ENCODE peak calls at places on chromosomes 12 and 14, in nine cellular contexts. R is heart left ventricle, T is iPS DF 6.9, W is NCI-H1105, J is RWPE1, Q is NCI-H2171 treated with DMSO at 0.1 percent for 48 hours, D is cardiac fibroblast, Z is SW480, U is NCI-H748 treated with DMSO at 0.1 percent for 48 hours. I is an unnamed sample.
A peak's percentile ranks its signal among the peaks of the same experiment; 100 is the strongest.

GRCh38 chr12:2373307-2373706 is 320.5 kb downstream of the CACNA1C start:
- DNase-seq in U (no peak), Q (no peak), D (no peak), R (no peak), J (no peak), T (no peak), W (no peak), Z (no peak), I (no peak)

GRCh38 chr12:55188974-55189556 is 31.8 kb upstream of the OR10A7 start:
- DNase-seq in J (peak; percentile 53), Q (peak; percentile 77), Z (peak; percentile 81), W (peak; percentile 21), D (peak; percentile 89), T (peak; percentile 68), U (peak; percentile 85), R (no peak), I (peak; percentile 72)

GRCh38 chr12:65998536-65999530 is 131.7 kb downstream of the LLPH start:
- DNase-seq in Z (no peak), U (no peak), D (peak; percentile 27), R (no peak), J (no peak), T (no peak), Q (no peak), W (no peak), I (no peak)

GRCh38 chr12:52277486-52278245 is 3.2 kb downstream of the KRT86 start:
- DNase-seq in D (no peak), Z (peak; percentile 62), J (no peak), T (no peak), W (no peak), Q (no peak), U (no peak), R (no peak), I (peak; percentile 21)

GRCh38 chr12:58393152-58393551 is 451.8 kb downstream of the ATP23 start:
- DNase-seq in W (no peak), R (no peak), Z (peak; percentile 8), U (no peak), D (peak; percentile 29), J (peak; percentile 22), Q (no peak), T (no peak), I (no peak)

GRCh38 chr14:94051779-94052178 is 25.6 kb downstream of the OTUB2 start:
- DNase-seq in T (no peak), U (no peak), W (no peak), Z (no peak), J (no peak), Q (no peak), R (no peak), D (no peak), I (no peak)

GRCh38 chr12:97112161-97112560 is 205.1 kb downstream of the NEDD1 start:
- DNase-seq in Q (no peak), D (no peak), W (no peak), Z (no peak), T (no peak), J (no peak), R (no peak), U (no peak), I (no peak)

GRCh38 chr12:57111046-57111698 is at the start of gene STAT6:
- DNase-seq in R (peak; percentile 86), D (peak; percentile 90), Q (no peak), U (no peak), J (peak; percentile 68), W (no peak), T (no peak), Z (peak; percentile 53), I (peak; percentile 69)

GRCh38 chr14:81348086-81348485 is 52.0 kb downstream of the STON2 start:
- DNase-seq in J (no peak), W (no peak), R (no peak), T (no peak), Z (no peak), Q (no peak), U (no peak), D (no peak), I (no peak)

GRCh38 chr14:104659146-104659545 is 30.3 kb upstream of the INF2 start:
- DNase-seq in R (no peak), Q (no peak), D (no peak), W (no peak), J (no peak), Z (no peak), U (no peak), T (no peak), I (no peak)

GRCh38 chr12:58419905-58420304 is 478.5 kb downstream of the ATP23 start:
- DNase-seq in Q (no peak), W (no peak), U (no peak), T (no peak), J (no peak), Z (no peak), R (no peak), D (peak; percentile 46), I (no peak)